ENCODE peak calls at places on chromosome 21, in ten cellular contexts. I, R, A, O, P, T, Y, K, B and L are unnamed samples. For H3K4me1, the result is how much of the 10 kb centered on the place peaks cover.

GRCh38 chr21:30234643-30235042 is 18.7 kb upstream of the CLDN8 start:
- DNase-seq in I (no peak), R (peak), A (no peak), O (no peak), P (no peak), T (no peak), Y (no peak), K (no peak), B (no peak), L (peak)

GRCh38 chr21:36697473-36698159 is 1.3 kb upstream of the SIM2 start:
- DNase-seq in I (no peak), R (no peak), A (no peak), O (no peak), P (no peak), T (no peak), Y (no peak), K (no peak), B (no peak), L (no peak)

GRCh38 chr21:29145354-29145782 is 14.9 kb downstream of the MAP3K7CL start:
- DNase-seq in I (no peak), R (peak), A (peak), O (peak), P (no peak), T (no peak), Y (no peak), K (no peak), B (no peak), L (peak)

GRCh38 chr21:28336299-28336698 is 656.4 kb downstream of the LTN1 start:
- DNase-seq in I (peak), R (peak), A (peak), O (peak), P (no peak), T (no peak), Y (no peak), K (no peak), B (peak), L (peak)

GRCh38 chr21:24210130-24210529 is 1397.2 kb downstream of the MRPL39 start:
- DNase-seq in I (no peak), R (no peak), A (no peak), O (no peak), P (no peak), T (no peak), Y (no peak), K (no peak), B (no peak), L (no peak)

GRCh38 chr21:41316641-41317392 is at the start of gene FAM3B:
- DNase-seq in I (no peak), R (no peak), A (no peak), O (no peak), P (no peak), T (no peak), Y (no peak), K (peak), B (peak), L (peak)

GRCh38 chr21:46099476-46099875 is 1.6 kb downstream of the COL6A2 start:
- DNase-seq in I (peak), R (peak), A (no peak), O (peak), P (peak), T (peak), Y (peak), K (peak), B (peak), L (peak)

GRCh38 chr21:31543191-31543590 is 116.3 kb upstream of the SOD1 start:
- DNase-seq in I (no peak), R (peak), A (no peak), O (peak), P (no peak), T (no peak), Y (no peak), K (peak), B (no peak), L (no peak)

GRCh38 chr21:46122758-46123683 is 25.1 kb downstream of the COL6A2 start:
- DNase-seq in I (peak), R (no peak), A (no peak), O (peak), P (no peak), T (peak), Y (no peak), K (peak), B (no peak), L (no peak)

GRCh38 chr21:14403681-14404318 is 20.9 kb upstream of the HSPA13 start:
- DNase-seq in I (no peak), R (peak), A (peak), O (no peak), P (peak), T (no peak), Y (no peak), K (no peak), B (peak), L (peak)

GRCh38 chr21:24895885-24896734 is 711.2 kb downstream of the MRPL39 start:
- DNase-seq in I (no peak), R (peak), A (no peak), O (peak), P (no peak), T (no peak), Y (no peak), K (no peak), B (peak), L (no peak)

GRCh38 chr21:16587671-16588379 is 858.0 kb downstream of the USP25 start:
- DNase-seq in I (peak), R (peak), A (peak), O (peak), P (no peak), T (peak), Y (no peak), K (peak), B (no peak), L (no peak)

GRCh38 chr21:45820171-45821091 is 161.1 kb upstream of the COL6A1 start:
- DNase-seq in I (peak), R (peak), A (peak), O (peak), P (peak), T (no peak), Y (peak), K (peak), B (peak), L (peak)

GRCh38 chr21:46226920-46227599 is 1.5 kb downstream of the LSS start:
- DNase-seq in I (no peak), R (peak), A (no peak), O (no peak), P (no peak), T (peak), Y (no peak), K (peak), B (peak), L (peak)

GRCh38 chr21:20627594-20627993 is 370.6 kb upstream of the NCAM2 start:
- DNase-seq in I (no peak), R (no peak), A (no peak), O (no peak), P (no peak), T (no peak), Y (no peak), K (no peak), B (no peak), L (no peak)

GRCh38 chr21:26365849-26366248 is 195.3 kb upstream of the APP start:
- DNase-seq in I (no peak), R (no peak), A (no peak), O (no peak), P (no peak), T (no peak), Y (no peak), K (no peak), B (no peak), L (no peak)

GRCh38 chr21:31222142-31222541 is 121.9 kb downstream of the TIAM1 start:
- DNase-seq in I (no peak), R (peak), A (no peak), O (no peak), P (no peak), T (no peak), Y (no peak), K (no peak), B (no peak), L (no peak)

GRCh38 chr21:32143222-32143939 is 135.5 kb downstream of the MIS18A start:
- DNase-seq in I (no peak), R (no peak), A (no peak), O (peak), P (no peak), T (peak), Y (peak), K (no peak), B (peak), L (no peak)

GRCh38 chr21:25458484-25458883 is 148.8 kb downstream of the MRPL39 start:
- DNase-seq in I (no peak), R (no peak), A (no peak), O (no peak), P (no peak), T (no peak), Y (no peak), K (no peak), B (no peak), L (no peak)

GRCh38 chr21:23003951-23004350 is 2005.7 kb downstream of the NCAM2 start:
- DNase-seq in I (no peak), R (no peak), A (no peak), O (no peak), P (no peak), T (no peak), Y (no peak), K (no peak), B (no peak), L (no peak)

GRCh38 chr21:36754241-36754881 is 55.4 kb downstream of the SIM2 start:
- DNase-seq in I (no peak), R (peak), A (no peak), O (no peak), P (no peak), T (no peak), Y (no peak), K (no peak), B (no peak), L (no peak)

GRCh38 chr21:36551731-36552457 is 72.0 kb upstream of the CLDN14 start:
- DNase-seq in I (no peak), R (peak), A (no peak), O (no peak), P (no peak), T (no peak), Y (no peak), K (no peak), B (no peak), L (no peak)

GRCh38 chr21:26753822-26754221 is 91.4 kb downstream of the ADAMTS1 start:
- DNase-seq in I (no peak), R (no peak), A (no peak), O (no peak), P (peak), T (no peak), Y (no peak), K (no peak), B (no peak), L (no peak)

GRCh38 chr21:29264721-29265120 is 34.0 kb upstream of the BACH1 start:
- DNase-seq in I (no peak), R (no peak), A (no peak), O (no peak), P (no peak), T (no peak), Y (no peak), K (no peak), B (no peak), L (no peak)

GRCh38 chr21:41348434-41348833 is 13.4 kb upstream of the MX2 start:
- DNase-seq in I (no peak), R (no peak), A (no peak), O (no peak), P (no peak), T (no peak), Y (no peak), K (no peak), B (no peak), L (no peak)

GRCh38 chr21:15219866-15220265 is 155.1 kb upstream of the NRIP1 start:
- DNase-seq in I (no peak), R (no peak), A (no peak), O (no peak), P (no peak), T (no peak), Y (no peak), K (no peak), B (no peak), L (no peak)

GRCh38 chr21:40829308-40829707 is 17.6 kb downstream of the DSCAM start:
- DNase-seq in I (no peak), R (no peak), A (no peak), O (no peak), P (no peak), T (no peak), Y (no peak), K (no peak), B (no peak), L (no peak)

GRCh38 chr21:28391938-28392337 is 600.7 kb downstream of the LTN1 start:
- DNase-seq in I (no peak), R (no peak), A (no peak), O (no peak), P (no peak), T (no peak), Y (no peak), K (no peak), B (no peak), L (no peak)

GRCh38 chr21:35911412-35912191 is 148.7 kb downstream of the SETD4 start:
- DNase-seq in I (no peak), R (no peak), A (no peak), O (no peak), P (no peak), T (no peak), Y (no peak), K (no peak), B (no peak), L (no peak)

GRCh38 chr21:35648512-35648911 is 411.8 kb downstream of the SETD4 start:
- DNase-seq in I (no peak), R (no peak), A (no peak), O (no peak), P (no peak), T (no peak), Y (peak), K (no peak), B (no peak), L (peak)

GRCh38 chr21:34880401-34880800 is 168.7 kb downstream of the RUNX1 start:
- DNase-seq in I (no peak), R (no peak), A (no peak), O (no peak), P (no peak), T (no peak), Y (peak), K (no peak), B (no peak), L (no peak)

GRCh38 chr21:28521932-28522826 is 470.5 kb downstream of the LTN1 start:
- DNase-seq in I (peak), R (peak), A (peak), O (no peak), P (no peak), T (no peak), Y (no peak), K (peak), B (peak), L (peak)

GRCh38 chr21:28138272-28138671 is 854.4 kb downstream of the LTN1 start:
- DNase-seq in I (no peak), R (no peak), A (no peak), O (no peak), P (no peak), T (no peak), Y (no peak), K (no peak), B (no peak), L (no peak)

GRCh38 chr21:31235671-31236450 is 108.2 kb downstream of the TIAM1 start:
- DNase-seq in I (no peak), R (peak), A (no peak), O (no peak), P (no peak), T (no peak), Y (no peak), K (no peak), B (no peak), L (no peak)

GRCh38 chr21:32185726-32186125 is 93.1 kb downstream of the MIS18A start:
- DNase-seq in I (no peak), R (no peak), A (no peak), O (no peak), P (no peak), T (no peak), Y (no peak), K (no peak), B (no peak), L (no peak)

GRCh38 chr21:46622226-46622625 is 13.2 kb upstream of the PRMT2 start:
- DNase-seq in I (no peak), R (peak), A (peak), O (peak), P (no peak), T (peak), Y (no peak), K (peak), B (no peak), L (peak)

GRCh38 chr21:41196990-41197389 is 29.0 kb downstream of the BACE2 start:
- DNase-seq in I (no peak), R (peak), A (no peak), O (no peak), P (no peak), T (no peak), Y (no peak), K (no peak), B (no peak), L (peak)

GRCh38 chr21:26684866-26685265 is 111.8 kb upstream of the CYYR1 start:
- DNase-seq in I (no peak), R (no peak), A (no peak), O (no peak), P (no peak), T (no peak), Y (no peak), K (no peak), B (no peak), L (no peak)

GRCh38 chr21:35528109-35529042 is 479.3 kb upstream of the RUNX1 start:
- DNase-seq in I (no peak), R (peak), A (no peak), O (peak), P (no peak), T (no peak), Y (no peak), K (peak), B (peak), L (no peak)

GRCh38 chr21:41243107-41243506 is 73.5 kb upstream of the FAM3B start:
- DNase-seq in I (no peak), R (no peak), A (no peak), O (no peak), P (no peak), T (no peak), Y (no peak), K (no peak), B (no peak), L (no peak)

DNA sequence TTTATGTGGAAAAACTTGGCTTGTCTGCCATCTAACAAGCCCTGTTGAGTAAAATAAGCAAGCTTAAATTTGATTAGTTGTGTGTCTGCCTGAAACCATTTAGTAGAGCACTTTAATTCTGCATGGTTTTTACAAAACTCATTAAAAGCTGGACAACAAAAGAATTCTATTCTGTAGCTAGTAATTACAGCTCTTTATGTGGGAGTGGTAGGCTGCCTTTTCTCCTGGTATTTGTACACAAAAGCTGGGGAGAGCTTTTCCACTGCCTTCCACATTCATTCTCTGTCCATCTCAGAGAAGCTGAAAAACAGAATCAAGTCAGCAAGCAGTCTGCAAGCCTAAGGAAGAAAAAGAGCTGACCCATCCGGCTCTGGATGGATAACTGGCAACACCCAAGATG is 1.8 kb downstream of the ETS2 start:
- DNase-seq in I (no peak), R (no peak), A (peak), O (no peak), P (no peak), T (no peak), Y (no peak), K (no peak), B (no peak), L (no peak)
- H3K4me1 ChIP-seq in I (under half), R (under half), A (half or more), O (under half), P (under half), T (under half), Y (half or more), K (under half), B (under half), L (under half)

DNA sequence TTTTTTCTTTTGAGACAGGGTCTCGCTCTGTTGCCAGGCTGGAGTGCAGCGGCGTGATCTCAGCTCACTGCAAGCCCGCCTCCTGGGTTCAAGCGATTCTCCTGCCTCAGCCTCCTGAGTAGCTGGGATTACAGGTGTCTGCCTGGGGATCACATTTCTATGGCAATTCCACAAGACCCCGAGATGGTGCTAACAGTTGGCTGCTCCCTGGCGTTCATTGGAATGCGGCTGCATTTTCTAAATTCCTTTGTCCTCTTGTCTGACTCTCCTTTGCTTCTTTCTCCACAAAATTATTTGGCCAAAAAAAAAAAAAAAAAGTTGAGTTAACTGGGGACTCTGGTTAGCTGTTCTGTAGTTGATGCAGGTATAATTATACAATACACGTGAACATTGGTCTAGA is 176.4 kb downstream of the ETS2 start:
- DNase-seq in I (no peak), R (peak), A (no peak), O (no peak), P (no peak), T (no peak), Y (no peak), K (no peak), B (no peak), L (no peak)
- H3K4me1 ChIP-seq in I (under half), R (under half), A (under half), O (under half), P (under half), T (under half), Y (under half), K (under half), B (under half), L (under half)

DNA sequence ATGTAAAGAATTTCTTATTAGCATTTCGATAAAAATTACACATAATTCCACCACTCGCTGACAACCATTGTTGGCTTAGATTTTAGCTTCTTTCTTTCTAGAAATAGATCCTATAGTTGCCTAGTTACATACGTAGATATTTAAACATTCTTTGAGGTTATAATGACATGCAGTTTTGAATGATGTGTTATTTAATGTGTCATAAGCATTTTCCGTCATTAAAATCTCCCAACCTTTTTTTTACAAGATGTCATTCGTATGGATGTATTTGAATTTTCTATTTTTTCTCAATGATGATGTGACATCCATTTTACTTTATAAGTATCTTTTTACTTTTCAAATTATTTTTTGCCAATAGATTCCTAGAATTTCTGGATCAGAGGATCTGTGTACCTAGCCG is 44.7 kb downstream of the SLC37A1 start:
- DNase-seq in I (no peak), R (no peak), A (no peak), O (no peak), P (no peak), T (no peak), Y (no peak), K (no peak), B (no peak), L (no peak)
- H3K4me1 ChIP-seq in I (under half), R (under half), A (under half), O (under half), P (under half), T (under half), Y (under half), K (under half), B (under half), L (under half)

DNA sequence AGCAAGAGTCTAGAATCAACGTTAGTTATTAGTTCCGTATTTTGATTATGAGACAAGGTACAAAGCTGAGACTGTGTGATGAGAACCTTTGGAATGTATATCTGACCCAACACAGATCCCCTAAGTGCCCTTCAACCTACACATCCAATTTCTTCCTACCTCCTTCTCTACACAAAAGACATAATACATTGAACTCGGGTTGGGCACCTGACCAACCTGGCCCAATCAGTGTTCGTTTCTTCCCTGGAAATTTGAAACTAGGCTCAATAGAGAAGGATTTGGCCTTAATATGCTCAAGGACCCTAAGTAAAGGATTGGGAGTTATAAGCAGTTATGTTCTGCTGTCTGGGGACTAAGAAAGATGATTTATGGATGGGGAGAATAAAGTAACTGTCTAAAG is 12.1 kb downstream of the ITSN1 start:
- DNase-seq in I (no peak), R (no peak), A (no peak), O (no peak), P (no peak), T (no peak), Y (no peak), K (no peak), B (no peak), L (peak)
- H3K4me1 ChIP-seq in I (under half), R (under half), A (half or more), O (half or more), P (under half), T (under half), Y (under half), K (under half), B (under half), L (under half)

DNA sequence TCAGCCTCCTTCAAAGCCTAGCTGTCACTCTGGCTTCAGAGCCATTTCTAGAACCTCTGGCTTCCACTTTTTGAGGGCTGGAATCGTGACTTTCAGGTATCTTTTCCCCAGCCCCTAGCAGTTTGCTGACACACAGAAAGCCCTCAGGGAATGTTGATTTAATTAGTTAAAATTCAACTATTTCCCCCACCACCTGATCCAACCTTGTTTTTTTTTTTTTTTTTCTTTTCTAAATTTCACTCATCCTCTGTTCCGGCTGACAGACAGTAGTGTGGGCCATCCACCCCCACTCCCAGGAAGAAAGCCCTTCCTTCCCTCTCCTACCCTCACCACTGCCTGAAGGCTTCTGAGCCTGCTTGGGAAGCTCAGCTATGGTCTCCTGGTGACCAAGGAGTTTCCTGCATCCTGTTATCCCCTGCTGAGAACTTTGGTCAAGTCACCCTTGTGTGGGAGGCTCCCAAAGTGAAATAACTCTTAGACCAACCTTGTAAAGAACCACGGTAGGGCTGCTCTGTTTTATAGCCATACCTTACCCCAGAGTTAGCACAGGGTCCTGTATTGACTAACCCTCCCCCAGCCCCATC is 29.4 kb downstream of the KCNJ6 start:
- DNase-seq in I (no peak), R (no peak), A (no peak), O (no peak), P (no peak), T (no peak), Y (no peak), K (no peak), B (no peak), L (no peak)
- H3K4me1 ChIP-seq in I (under half), R (under half), A (under half), O (under half), P (under half), T (under half), Y (under half), K (under half), B (under half), L (under half)